ENCODE peak calls at places on chromosomes 6 and 20, in four cellular contexts. One of them, this sample, is unnamed.

GRCh38 chr20:53751394-53752368 is 158.0 kb upstream of the ZNF217 start:
- DNase-seq in CD4-positive, alpha-beta memory T cell: peak; percentile 28
- DNase-seq in transverse colon: peak; percentile 26
- DNase-seq in cardiac fibroblast: no peak
- DNase-seq in this sample: no peak

GRCh38 chr6:143110996-143111395 is 50.3 kb downstream of the AIG1 start:
- DNase-seq in CD4-positive, alpha-beta memory T cell: no peak
- DNase-seq in transverse colon: no peak
- DNase-seq in cardiac fibroblast: no peak
- DNase-seq in this sample: no peak

GRCh38 chr6:169130111-169130510 is 123.5 kb downstream of the THBS2 start:
- DNase-seq in CD4-positive, alpha-beta memory T cell: no peak
- DNase-seq in transverse colon: no peak
- DNase-seq in cardiac fibroblast: no peak
- DNase-seq in this sample: no peak

GRCh38 chr6:11650297-11650696 is 112.7 kb downstream of the TMEM170B start:
- DNase-seq in CD4-positive, alpha-beta memory T cell: no peak
- DNase-seq in transverse colon: no peak
- DNase-seq in cardiac fibroblast: peak; percentile 94
- DNase-seq in this sample: no peak

GRCh38 chr6:51450248-51450957 is 631.7 kb downstream of the TFAP2B start:
- DNase-seq in CD4-positive, alpha-beta memory T cell: no peak
- DNase-seq in transverse colon: no peak
- DNase-seq in cardiac fibroblast: no peak
- DNase-seq in this sample: no peak

GRCh38 chr6:1335367-1336037 is 23.6 kb downstream of the FOXQ1 start:
- DNase-seq in CD4-positive, alpha-beta memory T cell: no peak
- DNase-seq in transverse colon: peak; percentile 68
- DNase-seq in cardiac fibroblast: peak; percentile 88
- DNase-seq in this sample: peak; percentile 69

GRCh38 chr20:47360489-47361267 is 4.2 kb upstream of the ZMYND8 start:
- DNase-seq in CD4-positive, alpha-beta memory T cell: no peak
- DNase-seq in transverse colon: peak; percentile 77
- DNase-seq in cardiac fibroblast: peak; percentile 96
- DNase-seq in this sample: peak; percentile 76

GRCh38 chr20:6920991-6921613 is 153.6 kb downstream of the BMP2 start:
- DNase-seq in CD4-positive, alpha-beta memory T cell: no peak
- DNase-seq in transverse colon: no peak
- DNase-seq in cardiac fibroblast: no peak
- DNase-seq in this sample: no peak

GRCh38 chr20:61901421-61902212 is 164.1 kb downstream of the TAF4 start:
- DNase-seq in CD4-positive, alpha-beta memory T cell: no peak
- DNase-seq in transverse colon: no peak
- DNase-seq in cardiac fibroblast: no peak
- DNase-seq in this sample: no peak

GRCh38 chr6:14472964-14473363 is 355.4 kb downstream of the CD83 start:
- DNase-seq in CD4-positive, alpha-beta memory T cell: no peak
- DNase-seq in transverse colon: no peak
- DNase-seq in cardiac fibroblast: peak; percentile 44
- DNase-seq in this sample: no peak

GRCh38 chr20:50320910-50321796 is 130.5 kb downstream of the CEBPB start:
- DNase-seq in CD4-positive, alpha-beta memory T cell: no peak
- DNase-seq in transverse colon: peak; percentile 86
- DNase-seq in cardiac fibroblast: peak; percentile 94
- DNase-seq in this sample: peak; percentile 81

GRCh38 chr6:131023834-131024504 is 39.1 kb downstream of the EPB41L2 start:
- DNase-seq in CD4-positive, alpha-beta memory T cell: no peak
- DNase-seq in transverse colon: no peak
- DNase-seq in cardiac fibroblast: peak; percentile 79
- DNase-seq in this sample: peak; percentile 48

GRCh38 chr6:143253630-143254029 is 192.9 kb downstream of the AIG1 start:
- DNase-seq in CD4-positive, alpha-beta memory T cell: no peak
- DNase-seq in transverse colon: no peak
- DNase-seq in cardiac fibroblast: no peak
- DNase-seq in this sample: no peak

GRCh38 chr20:722822-723644 is 45.3 kb downstream of the SLC52A3 start:
- DNase-seq in CD4-positive, alpha-beta memory T cell: no peak
- DNase-seq in transverse colon: no peak
- DNase-seq in cardiac fibroblast: no peak
- DNase-seq in this sample: no peak

DNA sequence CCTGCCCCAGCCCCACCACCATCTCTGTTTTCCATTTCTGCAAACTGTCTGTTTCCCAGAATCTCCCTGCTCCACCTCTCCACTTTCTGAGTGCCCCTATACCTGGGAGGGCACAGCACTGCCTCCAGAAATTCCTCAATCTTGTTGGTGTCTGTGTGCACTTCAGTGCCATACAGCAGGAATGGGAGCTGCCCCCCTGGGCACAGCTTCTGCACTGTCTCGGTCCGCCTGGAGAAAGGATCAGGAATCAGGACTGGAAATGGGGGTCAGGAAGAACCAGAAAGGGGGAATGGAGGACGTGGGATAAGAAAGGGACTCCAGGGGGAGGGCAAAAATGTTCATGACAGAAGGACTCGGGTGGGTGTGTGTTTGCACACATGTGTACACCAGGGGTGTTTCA is 2.6 kb downstream of the CLIC1 start:
- DNase-seq in CD4-positive, alpha-beta memory T cell: no peak
- DNase-seq in transverse colon: no peak
- DNase-seq in cardiac fibroblast: no peak
- DNase-seq in this sample: no peak
- H3K4me3 ChIP-seq in CD4-positive, alpha-beta memory T cell: no peak overlapping the region
- H3K4me3 ChIP-seq in transverse colon: no peak overlapping the region
- H3K4me3 ChIP-seq in cardiac fibroblast: peak overlapping the region; percentile 88
- H3K4me3 ChIP-seq in this sample: no peak overlapping the region

GRCh38 chr6:29791162-29791561 is 36.5 kb upstream of the HLA-G start:
- DNase-seq in CD4-positive, alpha-beta memory T cell: no peak
- DNase-seq in transverse colon: no peak
- DNase-seq in cardiac fibroblast: no peak
- DNase-seq in this sample: no peak

GRCh38 chr6:29793036-29793356 is 34.6 kb upstream of the HLA-G start:
- DNase-seq in CD4-positive, alpha-beta memory T cell: no peak
- DNase-seq in transverse colon: no peak
- DNase-seq in cardiac fibroblast: no peak
- DNase-seq in this sample: no peak

GRCh38 chr6:29792123-29793035 is 35.2 kb upstream of the HLA-G start:
- DNase-seq in CD4-positive, alpha-beta memory T cell: peak; percentile 69
- DNase-seq in transverse colon: peak; percentile 58
- DNase-seq in cardiac fibroblast: peak; percentile 21
- DNase-seq in this sample: peak; percentile 83

GRCh38 chr6:29790626-29791025 is 37.0 kb upstream of the HLA-G start:
- DNase-seq in CD4-positive, alpha-beta memory T cell: no peak
- DNase-seq in transverse colon: no peak
- DNase-seq in cardiac fibroblast: no peak
- DNase-seq in this sample: no peak

GRCh38 chr6:29791786-29792122 is 35.9 kb upstream of the HLA-G start:
- DNase-seq in CD4-positive, alpha-beta memory T cell: no peak
- DNase-seq in transverse colon: no peak
- DNase-seq in cardiac fibroblast: no peak
- DNase-seq in this sample: peak; percentile 58
- H3K4me3 ChIP-seq in CD4-positive, alpha-beta memory T cell: peak overlapping the region; percentile 34
- H3K4me3 ChIP-seq in transverse colon: no peak overlapping the region
- H3K4me3 ChIP-seq in cardiac fibroblast: peak overlapping the region; percentile 62
- H3K4me3 ChIP-seq in this sample: peak overlapping the region; percentile 65

GRCh38 chr6:53333439-53334408 is 15.0 kb downstream of the ELOVL5 start:
- DNase-seq in CD4-positive, alpha-beta memory T cell: no peak
- DNase-seq in transverse colon: no peak
- DNase-seq in cardiac fibroblast: no peak
- DNase-seq in this sample: no peak
- H3K4me3 ChIP-seq in CD4-positive, alpha-beta memory T cell: no peak overlapping the region
- H3K4me3 ChIP-seq in transverse colon: no peak overlapping the region
- H3K4me3 ChIP-seq in cardiac fibroblast: no peak overlapping the region
- H3K4me3 ChIP-seq in this sample: no peak overlapping the region

GRCh38 chr20:20266552-20266951 is 101.4 kb upstream of the INSM1 start:
- DNase-seq in CD4-positive, alpha-beta memory T cell: no peak
- DNase-seq in transverse colon: no peak
- DNase-seq in cardiac fibroblast: no peak
- DNase-seq in this sample: no peak

GRCh38 chr20:20273281-20273680 is 94.6 kb upstream of the INSM1 start:
- DNase-seq in CD4-positive, alpha-beta memory T cell: no peak
- DNase-seq in transverse colon: no peak
- DNase-seq in cardiac fibroblast: no peak
- DNase-seq in this sample: no peak

GRCh38 chr20:20271277-20271676 is 96.6 kb upstream of the INSM1 start:
- DNase-seq in CD4-positive, alpha-beta memory T cell: no peak
- DNase-seq in transverse colon: no peak
- DNase-seq in cardiac fibroblast: no peak
- DNase-seq in this sample: no peak

GRCh38 chr20:20265210-20265609 is 102.7 kb upstream of the INSM1 start:
- DNase-seq in CD4-positive, alpha-beta memory T cell: no peak
- DNase-seq in transverse colon: no peak
- DNase-seq in cardiac fibroblast: no peak
- DNase-seq in this sample: no peak

DNA sequence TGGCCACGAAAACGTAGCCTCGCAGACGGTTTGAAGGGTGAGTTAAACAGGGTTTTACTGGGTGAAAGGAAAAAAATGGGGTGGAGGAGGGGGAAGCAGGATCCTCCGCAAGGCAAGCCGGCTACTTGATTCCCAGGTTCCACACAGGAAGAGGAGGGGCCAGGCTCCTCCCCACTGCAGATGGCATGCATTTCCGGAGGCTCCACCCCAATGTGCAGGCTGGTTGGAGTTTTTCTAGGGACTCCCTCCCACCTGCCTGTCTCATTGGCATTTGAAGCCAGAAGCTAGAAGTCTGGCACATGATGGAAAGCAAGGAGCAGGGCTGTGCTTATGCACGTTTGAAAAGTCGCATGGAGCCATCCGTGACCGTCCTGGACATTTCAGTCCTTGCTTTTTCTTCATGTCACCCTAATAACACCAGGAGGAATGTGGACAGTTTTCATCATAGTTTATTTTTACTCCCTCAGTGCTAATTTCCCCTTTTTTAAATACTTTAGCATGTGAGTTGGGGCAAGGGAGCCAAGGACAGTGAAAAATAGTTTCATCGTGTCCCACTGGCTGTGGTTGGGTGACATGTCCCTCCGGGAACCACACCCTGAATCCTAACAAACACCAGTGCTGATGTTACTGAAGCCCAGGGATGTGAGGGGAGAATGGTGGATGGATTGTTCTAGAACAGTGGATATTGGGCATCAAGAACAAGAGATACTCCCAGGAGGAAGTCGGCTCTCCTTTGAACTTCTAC is 100.0 kb upstream of the INSM1 start:
- DNase-seq in CD4-positive, alpha-beta memory T cell: no peak
- DNase-seq in transverse colon: no peak
- DNase-seq in cardiac fibroblast: no peak
- DNase-seq in this sample: no peak
- H3K4me3 ChIP-seq in CD4-positive, alpha-beta memory T cell: no peak overlapping the region
- H3K4me3 ChIP-seq in transverse colon: no peak overlapping the region
- H3K4me3 ChIP-seq in cardiac fibroblast: no peak overlapping the region
- H3K4me3 ChIP-seq in this sample: no peak overlapping the region

GRCh38 chr6:25558155-25558817 is 93.7 kb upstream of the SCGN start:
- DNase-seq in CD4-positive, alpha-beta memory T cell: no peak
- DNase-seq in transverse colon: no peak
- DNase-seq in cardiac fibroblast: no peak
- DNase-seq in this sample: no peak
- H3K4me3 ChIP-seq in CD4-positive, alpha-beta memory T cell: no peak overlapping the region
- H3K4me3 ChIP-seq in transverse colon: no peak overlapping the region
- H3K4me3 ChIP-seq in cardiac fibroblast: no peak overlapping the region
- H3K4me3 ChIP-seq in this sample: no peak overlapping the region

DNA sequence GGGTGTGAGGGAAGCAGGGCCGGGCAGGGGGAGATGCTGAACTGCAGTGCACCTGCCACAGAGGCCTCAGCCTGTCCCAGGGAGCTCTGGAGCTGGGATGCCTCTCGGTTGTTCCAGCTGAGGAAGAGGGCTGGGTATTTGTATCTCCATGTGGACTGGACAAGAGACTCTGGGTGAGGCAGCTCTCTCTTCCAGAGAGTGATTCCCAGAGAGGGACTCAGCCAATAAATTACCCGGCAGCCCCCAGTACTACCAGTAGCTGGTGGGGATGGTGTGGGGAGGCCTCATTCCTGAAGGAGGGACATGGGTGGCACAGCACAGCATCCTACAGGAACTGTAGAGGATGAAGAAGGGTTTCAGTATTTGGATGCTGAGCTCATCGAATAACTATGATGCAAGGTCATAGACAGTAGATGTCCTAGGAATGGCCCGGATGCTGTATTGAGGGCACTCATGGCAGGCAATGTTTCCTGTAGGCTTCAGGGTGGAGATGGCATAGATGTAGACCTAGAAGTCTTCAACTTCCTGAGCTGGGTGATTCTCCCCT is 1.4 kb downstream of the FGD2 start:
- DNase-seq in CD4-positive, alpha-beta memory T cell: no peak
- DNase-seq in transverse colon: no peak
- DNase-seq in cardiac fibroblast: peak; percentile 26
- DNase-seq in this sample: no peak
- H3K4me3 ChIP-seq in CD4-positive, alpha-beta memory T cell: no peak overlapping the region
- H3K4me3 ChIP-seq in transverse colon: no peak overlapping the region
- H3K4me3 ChIP-seq in cardiac fibroblast: no peak overlapping the region
- H3K4me3 ChIP-seq in this sample: no peak overlapping the region